ENCODE peak calls at places on chromosomes 13 and 19, in five cellular contexts. H is HepG2, T is HCT116, N is GM12878, E is A549. L is an unnamed sample.

GRCh38 chr19:7533281-7533819 is 2.2 kb upstream of the PNPLA6 start:
- DNase-seq in N (no peak), E (peak; percentile 66), H (no peak), T (no peak), L (no peak)

GRCh38 chr13:50484472-50485113 is 358.9 kb downstream of the DLEU7 start:
- DNase-seq in T (no peak), N (no peak), H (no peak), E (no peak), L (no peak)

GRCh38 chr13:111139874-111140561 is 24.9 kb downstream of the ARHGEF7 start:
- DNase-seq in E (no peak), H (no peak), N (no peak), T (no peak), L (no peak)

GRCh38 chr13:37510441-37510840 is 88.1 kb downstream of the POSTN start:
- DNase-seq in N (no peak), T (no peak), E (no peak), H (no peak), L (no peak)

GRCh38 chr13:38566526-38566925 is 120.4 kb upstream of the FREM2 start:
- DNase-seq in H (no peak), N (no peak), E (no peak), T (no peak), L (no peak)

GRCh38 chr19:13751436-13751835 is 12.9 kb upstream of the MRI1 start:
- DNase-seq in E (no peak), T (no peak), N (no peak), H (no peak), L (no peak)

GRCh38 chr13:32734511-32734910 is 148.3 kb downstream of the PDS5B start:
- DNase-seq in H (no peak), T (no peak), E (peak; percentile 10), N (no peak), L (no peak)

GRCh38 chr13:48318014-48318713 is 14.6 kb downstream of the RB1 start:
- DNase-seq in H (no peak), N (no peak), E (no peak), T (no peak), L (no peak)

GRCh38 chr13:71712988-71713653 is 153.9 kb downstream of the DACH1 start:
- DNase-seq in N (no peak), H (peak; percentile 49), E (no peak), T (no peak), L (no peak)

GRCh38 chr13:109422163-109422562 is 364.2 kb downstream of the IRS2 start:
- DNase-seq in T (no peak), E (no peak), H (no peak), N (no peak), L (peak; percentile 98)

GRCh38 chr19:11489378-11489777 is 8.5 kb upstream of the ELAVL3 start:
- DNase-seq in T (no peak), N (no peak), H (no peak), E (no peak), L (no peak)

GRCh38 chr13:62014299-62014698 is 598.6 kb upstream of the PCDH20 start:
- DNase-seq in T (peak; percentile 24), E (peak; percentile 17), H (peak; percentile 9), N (no peak), L (no peak)

GRCh38 chr13:112849500-112849899 is 119.5 kb upstream of the MCF2L start:
- DNase-seq in N (no peak), H (peak; percentile 26), E (no peak), T (no peak), L (no peak)

GRCh38 chr13:102402292-102402691 is 444 bp upstream of the FGF14 start:
- DNase-seq in H (no peak), N (no peak), E (no peak), T (no peak), L (no peak)

GRCh38 chr13:100508391-100508790 is 80.2 kb downstream of the GGACT start:
- DNase-seq in N (no peak), E (no peak), H (no peak), T (no peak), L (no peak)

GRCh38 chr13:21694831-21695230 is 24.0 kb downstream of the FGF9 start:
- DNase-seq in N (no peak), H (no peak), E (no peak), T (no peak), L (no peak)

GRCh38 chr19:43482193-43482592 is 16.8 kb upstream of the LYPD3 start:
- DNase-seq in E (no peak), H (no peak), N (no peak), T (no peak), L (no peak)

GRCh38 chr13:66128201-66128600 is 1101.9 kb downstream of the PCDH9 start:
- DNase-seq in T (no peak), E (no peak), N (no peak), H (no peak), L (no peak)

GRCh38 chr13:84243340-84243739 is 361.1 kb upstream of the SLITRK1 start:
- DNase-seq in N (no peak), E (no peak), H (no peak), T (no peak), L (no peak)

GRCh38 chr19:19121371-19121770 is 16.9 kb downstream of the TMEM161A start:
- DNase-seq in H (no peak), E (no peak), T (no peak), N (no peak), L (no peak)

GRCh38 chr13:40190656-40191100 is 475.8 kb downstream of the FOXO1 start:
- DNase-seq in E (no peak), T (no peak), N (no peak), H (peak; percentile 6), L (no peak)

DNA sequence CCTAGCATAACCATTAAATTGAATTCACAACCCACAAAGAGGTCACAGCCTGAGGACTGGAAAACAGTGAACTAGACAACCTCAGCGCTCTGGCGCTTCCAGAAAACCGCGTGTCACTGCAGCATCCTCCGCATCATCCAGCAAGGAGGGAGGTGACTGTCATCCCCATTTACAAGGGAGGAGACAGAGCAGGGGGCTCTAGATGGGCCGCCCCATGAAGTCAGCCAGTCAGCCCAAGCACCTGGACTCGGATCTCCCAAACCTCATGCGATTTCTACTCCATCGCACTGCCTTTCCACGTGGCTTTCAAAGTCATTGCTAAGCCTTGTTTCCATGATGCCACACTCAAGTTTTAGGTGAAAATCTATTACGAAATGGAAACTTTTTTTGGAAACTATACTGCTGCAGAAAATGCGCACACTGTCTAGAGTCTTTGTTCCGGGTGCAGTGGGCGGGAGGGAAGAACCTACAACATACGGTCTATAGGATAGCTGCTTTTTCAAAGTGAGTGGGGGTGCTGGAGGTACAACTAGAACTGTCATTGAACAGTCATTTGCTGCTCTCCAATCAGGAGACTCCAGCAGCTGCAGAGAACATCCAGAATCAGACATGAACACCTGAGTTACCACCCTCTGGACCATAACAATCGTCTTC is 2.8 kb downstream of the AP3D1 start:
- DNase-seq in E (no peak), H (no peak), T (no peak), N (no peak), L (no peak)
- TF ChIP-seq REST in E (no peak), H (no peak), T (no peak), N (no peak), L (no peak)

DNA sequence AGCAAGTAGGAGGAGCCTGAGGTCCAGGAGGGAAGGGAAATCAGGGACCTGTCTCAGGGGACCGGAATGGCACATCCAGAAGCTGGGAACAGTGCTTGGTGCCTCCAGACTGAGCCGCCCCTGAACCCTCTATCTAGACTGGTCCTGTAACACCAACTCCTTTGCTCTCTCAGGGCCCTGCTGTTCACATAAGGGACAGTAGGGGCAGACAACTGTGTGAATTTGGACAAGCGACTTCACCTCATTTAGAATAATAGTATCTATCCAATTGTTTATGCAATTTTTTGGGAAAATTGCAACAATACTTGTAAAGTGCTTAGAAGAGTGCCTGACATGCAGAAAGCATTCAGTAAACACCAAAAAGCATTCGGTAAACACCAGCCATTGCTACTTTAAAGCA is 14.0 kb downstream of the SYMPK start:
- DNase-seq in H (peak; percentile 14), E (peak; percentile 48), N (no peak), T (no peak), L (no peak)
- TF ChIP-seq REST in H (no peak), E (no peak), N (no peak), T (no peak), L (no peak)

GRCh38 chr19:46606019-46606418 is 4.9 kb downstream of the CALM3 start:
- DNase-seq in H (no peak), T (no peak), E (no peak), N (no peak), L (no peak)

GRCh38 chr19:46603195-46603637 is 2.1 kb downstream of the CALM3 start:
- DNase-seq in N (no peak), E (no peak), T (no peak), H (peak; percentile 85), L (no peak)

GRCh38 chr19:46605356-46605821 is 4.3 kb downstream of the CALM3 start:
- DNase-seq in E (no peak), N (no peak), T (no peak), H (no peak), L (no peak)

GRCh38 chr19:46603752-46604241 is 2.7 kb downstream of the CALM3 start:
- DNase-seq in E (no peak), H (no peak), N (no peak), T (no peak), L (no peak)

DNA sequence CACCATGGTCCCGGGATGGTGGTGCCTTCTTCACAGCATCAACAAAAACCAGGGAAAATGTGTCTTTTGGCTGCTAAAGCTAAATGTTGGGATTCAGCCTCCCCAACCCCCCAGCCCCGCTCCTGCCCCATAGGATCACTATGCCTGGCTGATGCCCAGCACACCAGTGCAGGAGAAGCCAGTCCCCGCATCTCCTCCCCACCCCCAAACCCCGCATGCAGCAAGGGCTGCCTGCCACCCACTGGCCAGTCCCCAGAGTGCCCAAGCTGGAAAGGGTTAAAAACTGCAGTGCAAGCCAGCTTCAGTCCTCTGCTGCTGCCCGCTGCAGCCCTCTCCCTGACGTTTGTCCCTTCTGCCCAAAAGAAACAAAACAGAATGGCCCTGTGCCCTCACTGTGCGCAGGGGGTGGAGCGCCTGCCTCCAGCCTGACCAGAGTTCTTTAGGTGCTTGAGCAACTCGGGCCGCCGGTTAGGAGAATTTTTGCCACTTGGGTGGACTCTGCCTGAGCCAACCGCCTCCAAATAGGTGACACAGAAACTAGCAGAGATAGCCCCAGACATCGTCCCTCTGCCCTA is 3.7 kb downstream of the CALM3 start:
- DNase-seq in E (no peak), N (no peak), H (no peak), T (no peak), L (no peak)
- TF ChIP-seq REST in E (no peak), N (no peak), H (no peak), T (no peak), L (no peak)

GRCh38 chr19:39211731-39212376 is 7.8 kb upstream of the SYCN start:
- DNase-seq in E (peak; percentile 64), N (no peak), T (peak; percentile 6), H (no peak), L (no peak)

GRCh38 chr19:39217094-39217493 is 13.0 kb upstream of the SYCN start:
- DNase-seq in T (no peak), N (no peak), E (no peak), H (no peak), L (no peak)

GRCh38 chr19:39208175-39208795 is 4.2 kb upstream of the SYCN start:
- DNase-seq in H (no peak), T (no peak), E (no peak), N (no peak), L (no peak)

GRCh38 chr19:39209196-39209595 is 5.1 kb upstream of the SYCN start:
- DNase-seq in N (no peak), E (no peak), H (no peak), T (no peak), L (no peak)

DNA sequence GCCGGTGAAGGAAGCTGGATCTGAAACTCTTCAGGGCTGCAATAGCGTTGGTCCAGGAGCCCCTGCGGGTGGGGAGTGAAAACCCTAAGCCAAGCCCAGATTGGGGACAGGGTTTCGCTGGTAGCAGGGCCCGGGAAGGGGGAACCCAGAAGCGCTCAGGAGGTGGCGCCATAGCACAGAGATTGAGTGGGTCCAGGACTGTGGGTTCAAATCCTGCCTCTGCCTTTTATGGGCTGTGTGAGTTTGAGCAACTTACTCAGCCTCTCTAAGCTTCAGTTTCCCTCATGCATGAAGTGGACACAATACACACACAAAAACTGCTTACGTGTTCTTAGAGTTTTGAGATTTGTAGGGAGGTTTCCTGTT is 8.3 kb upstream of the SYCN start:
- DNase-seq in N (peak; percentile 2), E (peak; percentile 76), H (no peak), T (peak; percentile 53), L (no peak)
- TF ChIP-seq REST in N (no peak), E (no peak), H (no peak), T (no peak), L (no peak)